ENCODE peak calls at places on chromosomes 13 and 19, in eight cellular contexts. R is thoracic aorta, F is kidney, B is AG09309, U is fibroblast of lung, Y is mammary epithelial cell, Q is heart right ventricle, H is sigmoid colon. Z is an unnamed sample.

GRCh38 chr19:56217039-56217949 is 15.2 kb downstream of the ZSCAN5C start:
- DNase-seq in Y (peak; percentile 78), R (no peak), Q (peak; percentile 4), B (peak; percentile 1), F (no peak), U (peak; percentile 11), H (no peak), Z (peak; percentile 16)

GRCh38 chr19:48419158-48419920 is 25.9 kb downstream of the GRIN2D start:
- DNase-seq in R (no peak), F (peak; percentile 75), H (peak; percentile 71), B (no peak), U (peak; percentile 42), Y (no peak), Q (no peak), Z (peak; percentile 36)

GRCh38 chr19:4800591-4801081 is 9.1 kb downstream of the FEM1A start:
- DNase-seq in B (no peak), F (peak; percentile 84), H (no peak), Y (peak; percentile 63), Q (peak; percentile 55), R (no peak), U (no peak), Z (no peak)

GRCh38 chr13:39415403-39415802 is 187.6 kb downstream of the LHFPL6 start:
- DNase-seq in H (peak; percentile 77), Y (peak; percentile 22), Q (peak; percentile 69), F (no peak), B (no peak), R (no peak), U (peak; percentile 62), Z (peak; percentile 72)

GRCh38 chr19:4916292-4917082 is 7.2 kb downstream of the UHRF1 start:
- DNase-seq in Y (no peak), U (no peak), B (no peak), H (no peak), R (no peak), F (no peak), Q (no peak), Z (no peak)

GRCh38 chr19:4575267-4575793 is 15.8 kb upstream of the SEMA6B start:
- DNase-seq in R (no peak), Y (peak; percentile 69), Q (peak; percentile 90), F (peak; percentile 97), H (peak; percentile 78), B (peak; percentile 76), U (peak; percentile 97), Z (peak; percentile 99)

GRCh38 chr13:33263976-33264619 is 21.5 kb downstream of the STARD13 start:
- DNase-seq in B (no peak), F (no peak), Q (no peak), R (no peak), U (no peak), Y (no peak), H (no peak), Z (no peak)

GRCh38 chr13:91058066-91058465 is 289.4 kb upstream of the MIR17HG start:
- DNase-seq in B (no peak), Y (peak; percentile 6), Q (no peak), F (no peak), H (no peak), U (peak; percentile 23), R (no peak), Z (peak; percentile 19)

GRCh38 chr19:2487780-2488330 is 11.9 kb downstream of the GADD45B start:
- DNase-seq in Q (no peak), Y (no peak), B (no peak), F (peak; percentile 77), U (no peak), H (no peak), R (no peak), Z (no peak)

GRCh38 chr13:97318532-97318931 is 96.4 kb downstream of the MBNL2 start:
- DNase-seq in H (no peak), Q (no peak), R (no peak), Y (no peak), U (peak; percentile 72), B (no peak), F (no peak), Z (no peak)

GRCh38 chr19:1251233-1251502 is 2.8 kb downstream of the MIDN start:
- DNase-seq in F (no peak), Y (peak; percentile 68), B (no peak), H (no peak), U (peak; percentile 63), R (no peak), Q (peak; percentile 86), Z (peak; percentile 82)

GRCh38 chr19:10019246-10019645 is 6.0 kb downstream of the RDH8 start:
- DNase-seq in F (no peak), H (no peak), B (no peak), Q (no peak), U (no peak), Y (no peak), R (no peak), Z (no peak)

GRCh38 chr19:34082289-34083077 is 89.8 kb upstream of the LSM14A start:
- DNase-seq in F (no peak), H (no peak), Q (no peak), R (no peak), U (no peak), B (no peak), Y (no peak), Z (no peak)

GRCh38 chr19:10612515-10613119 is 12.7 kb upstream of the SLC44A2 start:
- DNase-seq in B (no peak), Q (peak; percentile 84), R (peak; percentile 66), U (peak; percentile 19), H (no peak), Y (no peak), F (peak; percentile 80), Z (no peak)

GRCh38 chr13:99766641-99767045 is 204.9 kb downstream of the ZIC5 start:
- DNase-seq in B (no peak), R (no peak), Q (no peak), H (no peak), U (no peak), F (no peak), Y (no peak), Z (no peak)

GRCh38 chr19:33273881-33274662 is 28.3 kb downstream of the CEBPA start:
- DNase-seq in Q (peak; percentile 40), R (peak; percentile 18), F (peak; percentile 66), B (peak; percentile 92), U (peak; percentile 71), Y (peak; percentile 77), H (no peak), Z (peak; percentile 85)

GRCh38 chr19:54521022-54521859 is 18.6 kb downstream of the LAIR2 start:
- DNase-seq in B (no peak), H (no peak), Q (no peak), F (no peak), U (no peak), Y (no peak), R (no peak), Z (no peak)

GRCh38 chr13:105370011-105370645 is 1165.3 kb downstream of the EFNB2 start:
- DNase-seq in H (no peak), Q (no peak), Y (no peak), B (no peak), F (no peak), U (no peak), R (no peak), Z (peak; percentile 10)

GRCh38 chr19:3370214-3370720 is 3.9 kb downstream of the NFIC start:
- DNase-seq in F (no peak), Q (no peak), B (no peak), R (no peak), U (peak; percentile 54), Y (no peak), H (peak; percentile 83), Z (no peak)

GRCh38 chr13:36475468-36475867 is 43.2 kb downstream of the CCNA1 start:
- DNase-seq in U (peak; percentile 2), R (no peak), H (no peak), Q (no peak), Y (peak; percentile 45), F (no peak), B (no peak), Z (peak; percentile 44)

DNA sequence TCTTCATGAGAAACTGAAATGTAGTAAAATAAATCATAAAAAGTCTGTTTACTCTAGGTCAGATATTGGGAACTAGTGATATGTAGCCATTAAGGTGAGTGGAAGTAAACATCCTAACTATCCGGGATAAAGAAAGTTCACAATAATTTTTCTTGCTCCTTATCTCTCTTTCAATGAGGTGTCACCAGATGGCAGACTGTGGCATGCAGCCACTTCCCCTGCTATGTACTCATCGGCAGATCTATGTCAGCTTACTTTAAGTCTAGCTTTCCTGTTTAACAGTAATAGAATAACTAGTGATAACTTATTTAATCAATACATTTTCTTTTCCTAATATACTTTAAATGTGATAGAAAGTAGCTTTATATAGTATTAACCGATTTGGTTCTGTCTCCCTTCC is 181.9 kb downstream of the NDFIP2 start:
- DNase-seq in R (no peak), Y (no peak), F (no peak), Q (no peak), B (no peak), U (peak; percentile 24), H (no peak), Z (no peak)
- TF ChIP-seq CTCF in R (no peak), Y (no peak), F (no peak), Q (no peak), B (no peak), U (no peak), H (no peak), Z (no peak)

GRCh38 chr13:112885782-112886268 is 83.2 kb upstream of the MCF2L start:
- DNase-seq in Q (peak; percentile 75), H (peak; percentile 84), B (peak; percentile 39), F (peak; percentile 95), U (peak; percentile 87), R (no peak), Y (peak; percentile 84), Z (peak; percentile 89)
- H3K4me3 ChIP-seq in Q (peak overlapping the region; percentile 10), H (no peak overlapping the region), B (peak overlapping the region; percentile 30), F (no peak overlapping the region), U (peak overlapping the region; percentile 44), R (peak overlapping the region; percentile 32), Y (no peak overlapping the region), Z (peak overlapping the region; percentile 23)

DNA sequence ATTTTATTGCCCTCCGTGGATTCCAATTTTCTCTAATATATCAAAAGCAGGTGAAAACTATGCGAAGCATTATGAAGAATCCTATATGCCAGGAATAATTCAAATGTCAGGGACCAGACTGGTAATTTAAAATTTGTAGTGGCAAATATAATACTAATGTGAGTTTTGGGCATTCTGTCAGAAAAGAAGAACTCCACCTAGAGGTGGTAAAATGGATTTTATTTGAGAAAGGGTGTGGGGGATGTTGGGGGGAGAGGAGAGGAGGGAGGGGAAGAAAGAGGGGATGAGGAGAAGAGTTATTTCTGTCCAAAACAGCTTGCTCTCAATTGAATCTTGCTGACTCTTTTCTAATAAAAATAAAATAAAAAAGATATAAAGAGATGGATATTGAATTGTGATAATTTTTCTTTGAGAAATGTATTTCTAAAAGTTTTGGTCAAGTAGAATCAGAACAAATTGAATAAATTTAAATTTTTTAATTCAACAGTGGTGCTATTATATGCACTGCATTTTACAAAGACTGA is 929.3 kb upstream of the SLITRK5 start:
- DNase-seq in U (peak; percentile 11), F (no peak), H (no peak), B (no peak), Q (no peak), Y (no peak), R (no peak), Z (no peak)
- TF ChIP-seq CTCF in U (no peak), F (no peak), H (no peak), B (no peak), Q (no peak), Y (no peak), R (no peak), Z (no peak)

GRCh38 chr19:49422407-49423277 is 599 bp downstream of the PTH2 start:
- DNase-seq in H (no peak), B (no peak), R (no peak), Q (no peak), Y (peak; percentile 45), U (peak; percentile 20), F (no peak), Z (peak; percentile 26)
- H3K4me3 ChIP-seq in H (no peak overlapping the region), B (no peak overlapping the region), R (peak overlapping the region; percentile 45), Q (peak overlapping the region; percentile 41), Y (no peak overlapping the region), U (no peak overlapping the region), F (no peak overlapping the region), Z (no peak overlapping the region)

GRCh38 chr13:27177852-27178251 is 6.2 kb upstream of the USP12 start:
- DNase-seq in R (no peak), Q (no peak), H (no peak), F (no peak), B (no peak), Y (no peak), U (no peak), Z (no peak)
- TF ChIP-seq CTCF in R (no peak), Q (no peak), H (no peak), F (no peak), B (no peak), Y (peak; percentile 35), U (no peak), Z (no peak)